ENCODE peak calls at places on chromosomes 12 and 14, in seven cellular contexts. I is mesothelial cell of epicardium, A is fibroblast of the aortic adventitia, N is bronchial epithelial cell, T is spleen, M is H9, Y is mucosa of descending colon. Q is an unnamed sample.

GRCh38 chr12:54182086-54182485 is 6.7 kb downstream of the SMUG1 start:
- DNase-seq in N (no peak), M (no peak), A (no peak), I (no peak), Y (no peak), T (no peak), Q (no peak)

GRCh38 chr12:93857279-93857894 is 180.2 kb downstream of the CRADD start:
- DNase-seq in M (no peak), A (peak), Y (no peak), N (peak), T (no peak), I (no peak), Q (no peak)

GRCh38 chr12:55619352-55620138 is 17.1 kb upstream of the OR10P1 start:
- DNase-seq in I (peak), Y (no peak), N (peak), T (no peak), A (peak), M (peak), Q (no peak)

GRCh38 chr12:92221916-92222315 is 76.3 kb upstream of the BTG1 start:
- DNase-seq in M (no peak), I (no peak), N (no peak), T (no peak), A (no peak), Y (no peak), Q (no peak)

GRCh38 chr12:608413-608812 is 54.8 kb downstream of the NINJ2 start:
- DNase-seq in Y (no peak), I (no peak), A (no peak), T (no peak), M (no peak), N (no peak), Q (no peak)

GRCh38 chr14:104820669-104821228 is 19.8 kb downstream of the ZBTB42 start:
- DNase-seq in M (peak), A (peak), T (peak), N (peak), I (no peak), Y (peak), Q (peak)

GRCh38 chr12:50107416-50108268 is 3.8 kb downstream of the GPD1 start:
- DNase-seq in I (no peak), Y (no peak), T (no peak), A (no peak), M (no peak), N (no peak), Q (no peak)

GRCh38 chr14:64253672-64254071 is 40.5 kb downstream of the ESR2 start:
- DNase-seq in Y (no peak), N (peak), A (peak), M (no peak), I (no peak), T (no peak), Q (no peak)

GRCh38 chr12:48078901-48079300 is 27.0 kb downstream of the SENP1 start:
- DNase-seq in M (no peak), Y (no peak), T (no peak), I (no peak), N (peak), A (peak), Q (no peak)

GRCh38 chr14:95770777-95771176 is 56.9 kb upstream of the TCL1A start:
- DNase-seq in N (no peak), Y (no peak), I (no peak), M (no peak), T (no peak), A (no peak), Q (no peak)

GRCh38 chr12:52692253-52692652 is 11.1 kb downstream of the KRT77 start:
- DNase-seq in A (no peak), M (peak), Y (no peak), I (no peak), T (no peak), N (no peak), Q (no peak)

GRCh38 chr12:95224202-95225170 is 6.9 kb downstream of the VEZT start:
- DNase-seq in I (no peak), A (peak), M (no peak), Y (no peak), T (no peak), N (peak), Q (no peak)

GRCh38 chr12:81815611-81816010 is 56.5 kb upstream of the PPFIA2 start:
- DNase-seq in N (peak), A (no peak), Y (no peak), T (no peak), I (no peak), M (no peak), Q (no peak)

GRCh38 chr12:91098942-91099341 is 12.4 kb downstream of the LUM start:
- DNase-seq in A (peak), N (peak), M (no peak), Y (peak), T (no peak), I (no peak), Q (peak)

GRCh38 chr12:94046626-94047410 is 101.6 kb upstream of the PLXNC1 start:
- DNase-seq in N (peak), Y (no peak), I (no peak), A (peak), M (no peak), T (no peak), Q (no peak)

GRCh38 chr12:131747276-131747675 is 36.4 kb downstream of the SFSWAP start:
- DNase-seq in T (no peak), A (no peak), I (no peak), Y (peak), M (no peak), N (no peak), Q (no peak)

GRCh38 chr14:90388437-90388836 is 8.4 kb upstream of the CALM1 start:
- DNase-seq in T (no peak), A (peak), M (peak), Y (no peak), I (no peak), N (peak), Q (no peak)

GRCh38 chr14:79514700-79515099 is 696.6 kb downstream of the DIO2 start:
- DNase-seq in A (peak), T (no peak), I (no peak), Y (no peak), N (peak), M (no peak), Q (no peak)

GRCh38 chr12:19979584-19979983 is 388.8 kb upstream of the PDE3A start:
- DNase-seq in T (no peak), M (no peak), Y (no peak), I (no peak), A (no peak), N (no peak), Q (no peak)

GRCh38 chr12:22729898-22730443 is 105.0 kb downstream of the ETNK1 start:
- DNase-seq in A (peak), I (no peak), T (no peak), M (no peak), N (peak), Y (no peak), Q (no peak)

GRCh38 chr12:64098709-64099354 is 123.3 kb downstream of the KICS2 start:
- DNase-seq in N (no peak), Y (no peak), T (no peak), M (no peak), A (peak), I (no peak), Q (no peak)

GRCh38 chr12:67275380-67275913 is 6.3 kb downstream of the CAND1 start:
- DNase-seq in T (no peak), Y (no peak), A (no peak), I (no peak), N (peak), M (no peak), Q (no peak)

GRCh38 chr14:72704507-72704906 is 189.4 kb downstream of the DPF3 start:
- DNase-seq in M (no peak), Y (no peak), T (no peak), A (no peak), I (no peak), N (no peak), Q (no peak)

GRCh38 chr14:71246539-71246938 is 339.3 kb downstream of the PCNX1 start:
- DNase-seq in T (no peak), N (no peak), I (no peak), M (no peak), A (no peak), Y (no peak), Q (no peak)

GRCh38 chr12:3655331-3655900 is 97.5 kb downstream of the CRACR2A start:
- DNase-seq in A (peak), M (peak), Y (no peak), N (peak), I (no peak), T (no peak), Q (no peak)

GRCh38 chr12:51377099-51377984 is 13.9 kb downstream of the GALNT6 start:
- DNase-seq in I (no peak), N (no peak), M (no peak), Y (no peak), A (peak), T (peak), Q (no peak)

GRCh38 chr12:28795306-28795705 is 353.8 kb upstream of the FAR2 start:
- DNase-seq in T (no peak), A (peak), Y (no peak), M (no peak), I (no peak), N (peak), Q (no peak)

GRCh38 chr14:33959692-33960151 is 8.8 kb upstream of the EGLN3 start:
- DNase-seq in N (no peak), M (peak), Y (no peak), A (no peak), T (no peak), I (no peak), Q (no peak)

GRCh38 chr12:78157199-78157598 is 326.5 kb downstream of the NAV3 start:
- DNase-seq in Y (no peak), M (no peak), N (peak), I (no peak), T (no peak), A (peak), Q (no peak)

GRCh38 chr12:89208661-89209096 is 143.6 kb downstream of the DUSP6 start:
- DNase-seq in N (no peak), A (peak), Y (no peak), M (no peak), T (no peak), I (no peak), Q (no peak)

GRCh38 chr12:91785655-91786489 is 359.8 kb downstream of the BTG1 start:
- DNase-seq in T (no peak), A (no peak), I (no peak), N (no peak), M (no peak), Y (no peak), Q (no peak)

GRCh38 chr14:75848337-75848736 is 133.5 kb downstream of the TGFB3 start:
- DNase-seq in M (no peak), Y (no peak), I (no peak), N (no peak), T (no peak), A (no peak), Q (no peak)
- TF ChIP-seq CTCF in M (no peak), Y (no peak), I (no peak), N (no peak), T (no peak), A (no peak), Q (no peak)

GRCh38 chr12:14775652-14776020 is 27.6 kb downstream of the WBP11 start:
- DNase-seq in N (peak), M (no peak), A (no peak), T (no peak), I (no peak), Y (no peak), Q (no peak)

GRCh38 chr12:14776236-14776959 is 26.9 kb downstream of the WBP11 start:
- DNase-seq in Y (no peak), A (peak), T (no peak), N (no peak), M (no peak), I (no peak), Q (no peak)

GRCh38 chr12:14774074-14774943 is 29.0 kb downstream of the WBP11 start:
- DNase-seq in T (peak), Y (peak), A (peak), N (peak), I (peak), M (peak), Q (peak)

GRCh38 chr12:14773685-14774073 is 29.6 kb downstream of the WBP11 start:
- DNase-seq in Y (peak), T (peak), N (no peak), A (no peak), I (peak), M (no peak), Q (no peak)

GRCh38 chr12:14774944-14775651 is 28.2 kb downstream of the WBP11 start:
- DNase-seq in Y (peak), A (peak), M (peak), T (peak), I (peak), N (peak), Q (peak)
- TF ChIP-seq CTCF in Y (no peak), A (no peak), M (peak), T (no peak), I (no peak), N (no peak), Q (no peak)

DNA sequence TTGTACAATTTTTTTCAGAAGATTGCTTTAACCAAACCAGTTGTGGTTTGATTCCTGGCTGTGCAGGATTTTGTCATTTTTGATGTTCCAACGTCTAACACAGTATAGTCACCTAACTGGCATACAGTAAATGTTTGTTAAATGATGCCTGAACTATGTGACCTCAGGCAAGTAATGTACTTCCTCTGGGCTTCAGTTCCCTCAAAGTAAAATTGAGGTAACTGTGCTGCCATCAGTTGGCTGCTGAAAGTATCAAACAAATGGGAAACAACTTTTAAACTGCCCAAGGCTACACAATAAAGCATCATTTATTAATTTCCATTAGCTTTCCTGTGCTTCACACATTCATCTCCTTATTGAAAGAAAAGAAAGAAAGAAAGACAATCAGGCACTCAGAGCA is 4.3 kb downstream of the TM7SF3 start:
- DNase-seq in T (no peak), I (no peak), A (no peak), M (no peak), N (peak), Y (no peak), Q (no peak)
- TF ChIP-seq CTCF in T (no peak), I (no peak), A (no peak), M (no peak), N (no peak), Y (no peak), Q (no peak)

GRCh38 chr14:36241183-36241582 is 64.7 kb upstream of the PTCSC3 start:
- DNase-seq in I (no peak), T (no peak), Y (no peak), A (no peak), M (no peak), N (peak), Q (no peak)
- TF ChIP-seq CTCF in I (no peak), T (no peak), Y (no peak), A (no peak), M (peak), N (no peak), Q (no peak)

DNA sequence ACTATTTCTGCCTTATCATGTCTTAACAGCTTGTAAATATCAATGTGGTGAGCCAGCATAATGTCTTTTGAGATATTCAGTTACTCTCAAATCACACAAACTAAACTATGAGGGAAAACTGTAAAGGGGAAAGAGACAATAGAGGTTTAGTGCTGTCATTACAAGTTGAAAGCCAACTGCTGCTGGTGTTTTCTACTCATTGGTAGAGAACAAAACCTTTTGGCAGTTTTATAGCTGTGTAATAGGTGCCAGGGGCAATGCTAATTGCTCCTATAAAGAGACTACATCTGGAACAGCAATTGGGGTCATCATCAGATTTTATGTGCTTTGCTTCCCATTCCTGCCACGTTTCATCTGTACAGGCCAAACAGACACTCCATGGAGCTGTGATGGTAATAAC is 1027.3 kb downstream of the FSCB start:
- DNase-seq in N (no peak), Y (no peak), A (no peak), I (no peak), M (no peak), T (no peak), Q (no peak)
- TF ChIP-seq CTCF in N (no peak), Y (no peak), A (no peak), I (no peak), M (no peak), T (no peak), Q (no peak)

DNA sequence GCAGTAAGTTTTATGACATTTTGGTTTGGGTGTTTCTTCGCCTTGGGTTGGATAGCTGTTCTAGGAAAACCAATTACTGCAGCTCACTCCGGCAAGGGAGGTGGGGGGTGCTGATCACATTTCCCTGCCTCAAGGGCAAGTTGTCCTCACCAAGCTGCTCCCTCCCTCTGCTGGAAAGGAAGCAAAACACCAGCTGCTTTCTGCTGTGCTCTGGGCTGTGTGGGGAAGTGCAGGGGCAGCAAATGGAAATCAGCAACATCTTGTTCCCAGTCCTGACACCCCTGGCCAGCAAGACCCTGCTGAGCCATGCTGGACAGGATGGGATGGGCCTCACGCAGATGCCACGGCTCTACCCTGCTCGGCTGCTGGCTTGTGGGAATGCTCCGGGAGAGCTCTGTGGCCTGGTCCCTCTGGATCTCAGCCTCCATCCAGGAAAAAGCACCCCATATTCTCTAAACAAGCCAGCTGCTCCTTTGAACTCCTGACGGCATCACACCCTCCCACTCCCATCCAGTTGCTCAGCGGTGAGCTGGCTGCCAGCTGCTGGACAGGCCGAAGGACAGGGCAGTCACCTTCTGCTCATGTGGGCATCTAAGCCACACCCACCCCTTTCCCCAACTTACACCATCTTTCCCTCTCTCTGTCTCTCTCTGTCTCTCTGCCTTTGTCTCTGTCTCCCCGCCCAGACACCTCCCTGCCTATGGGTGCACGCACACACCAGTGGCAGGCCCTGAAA is 52.4 kb upstream of the EIF5 start:
- DNase-seq in Y (no peak), M (peak), T (no peak), N (peak), I (no peak), A (peak), Q (no peak)
- TF ChIP-seq CTCF in Y (no peak), M (peak), T (peak), N (peak), I (no peak), A (peak), Q (no peak)

DNA sequence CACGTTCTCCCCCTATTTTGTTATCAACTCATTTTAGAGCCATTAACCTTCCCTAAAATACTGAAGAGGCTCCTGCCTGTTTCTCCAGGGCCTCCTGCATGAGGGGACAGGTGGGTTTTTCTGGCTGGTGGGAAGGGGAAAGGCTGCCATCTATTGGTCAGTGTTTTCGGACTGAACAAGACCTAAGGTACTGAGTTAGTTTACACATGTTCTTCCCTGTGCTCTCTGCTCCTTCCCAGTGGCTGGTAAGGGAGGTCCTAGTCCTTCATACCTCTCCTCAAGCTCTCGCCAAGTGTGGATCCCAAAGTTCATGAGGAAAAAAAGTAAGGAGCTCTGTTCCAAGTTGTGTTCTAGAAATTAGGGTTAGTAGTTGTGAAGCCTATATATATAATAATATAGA is 357.5 kb downstream of the FSCB start:
- DNase-seq in N (peak), I (no peak), T (no peak), A (no peak), M (peak), Y (no peak), Q (no peak)
- TF ChIP-seq CTCF in N (peak), I (no peak), T (no peak), A (no peak), M (peak), Y (no peak), Q (no peak)

GRCh38 chr12:106900554-106900953 is 55.2 kb upstream of the TMEM263 start:
- DNase-seq in A (no peak), I (no peak), M (no peak), T (no peak), Y (no peak), N (no peak), Q (no peak)
- TF ChIP-seq CTCF in A (no peak), I (no peak), M (no peak), T (no peak), Y (no peak), N (no peak), Q (no peak)

DNA sequence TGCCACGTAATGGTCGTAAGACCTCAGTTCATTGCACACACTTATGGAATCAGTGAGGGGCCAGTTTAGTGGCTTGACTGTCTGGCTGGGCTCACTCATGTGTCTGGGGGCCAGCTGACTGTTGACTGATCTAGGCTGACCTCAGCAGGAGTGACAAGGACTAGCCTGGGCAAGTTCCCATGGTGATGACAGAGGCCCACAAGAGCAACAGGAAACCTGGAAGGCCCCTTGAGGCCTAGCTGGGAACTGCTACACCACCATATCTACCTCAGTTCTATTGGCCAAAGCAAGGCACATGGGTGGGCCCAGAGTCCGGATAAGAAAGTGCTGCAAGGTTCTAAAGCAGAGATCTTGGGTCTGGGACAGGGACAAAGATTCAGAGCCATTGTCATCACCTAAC is 21.3 kb upstream of the RFLNA start:
- DNase-seq in I (no peak), A (peak), T (no peak), N (peak), Y (no peak), M (peak), Q (no peak)
- TF ChIP-seq CTCF in I (no peak), A (peak), T (no peak), N (peak), Y (no peak), M (peak), Q (no peak)

Q was measured in tibial artery.